ENCODE peak calls at places on chromosomes 1 and 21, in five cellular contexts. W is fibroblast of mammary gland, M is ACHN, E is AG08396, P is NCI-H2081. G is an unnamed sample.

GRCh38 chr1:168419746-168420145 is 124.1 kb downstream of the XCL2 start:
- DNase-seq in W (peak; percentile 10), M (no peak), E (no peak), P (no peak), G (no peak)

GRCh38 chr1:219339466-219339865 is 165.8 kb downstream of the LYPLAL1 start:
- DNase-seq in W (peak; percentile 36), M (no peak), E (no peak), P (no peak), G (no peak)

GRCh38 chr1:223747838-223748335 is 35.5 kb downstream of the CAPN2 start:
- DNase-seq in W (peak; percentile 49), M (no peak), E (peak; percentile 34), P (no peak), G (no peak)

GRCh38 chr1:218480137-218480536 is 135.0 kb downstream of the TGFB2 start:
- DNase-seq in W (peak; percentile 92), M (no peak), E (peak; percentile 35), P (no peak), G (no peak)

GRCh38 chr1:225860107-225860506 is 22.1 kb downstream of the TMEM63A start:
- DNase-seq in W (no peak), M (no peak), E (no peak), P (no peak), G (no peak)

GRCh38 chr21:35227774-35228173 is 178.7 kb upstream of the RUNX1 start:
- DNase-seq in W (no peak), M (no peak), E (no peak), P (peak; percentile 52), G (no peak)

GRCh38 chr1:112744019-112744578 is 29.0 kb upstream of the PPM1J start:
- DNase-seq in W (peak; percentile 56), M (no peak), E (peak; percentile 77), P (no peak), G (no peak)

GRCh38 chr1:243413431-243414151 is 157.8 kb downstream of the SDCCAG8 start:
- DNase-seq in W (no peak), M (no peak), E (no peak), P (no peak), G (no peak)

GRCh38 chr1:199279872-199280649 is 641.2 kb downstream of the PTPRC start:
- DNase-seq in W (peak; percentile 46), M (no peak), E (peak; percentile 8), P (no peak), G (no peak)

GRCh38 chr1:110060034-110060661 is 10.3 kb downstream of the ALX3 start:
- DNase-seq in W (peak; percentile 36), M (peak; percentile 40), E (no peak), P (no peak), G (no peak)

GRCh38 chr1:237879195-237879594 is 11.5 kb downstream of the ZP4 start:
- DNase-seq in W (peak; percentile 84), M (peak; percentile 75), E (no peak), P (no peak), G (no peak)

GRCh38 chr1:215262106-215262505 is 179.6 kb downstream of the KCNK2 start:
- DNase-seq in W (no peak), M (no peak), E (no peak), P (no peak), G (no peak)

GRCh38 chr21:46021978-46022544 is 40.5 kb downstream of the COL6A1 start:
- DNase-seq in W (no peak), M (no peak), E (peak; percentile 74), P (no peak), G (no peak)